ENCODE peak calls at places on chromosomes 4 and X, in five cellular contexts. I, Y, S, J and C are unnamed samples.
A peak's percentile ranks its signal among the peaks of the same experiment; 100 is the strongest.

GRCh38 chr4:77819409-77819835 is 254 bp upstream of the CNOT6L start:
- DNase-seq in Y (peak; percentile 77), I (no peak), S (no peak), J (no peak), C (no peak)

GRCh38 chrX:86946569-86946968 is 571.0 kb upstream of the KLHL4 start:
- DNase-seq in S (peak; percentile 24), I (no peak), Y (no peak), J (no peak), C (peak; percentile 2)

GRCh38 chr4:98802673-98803286 is 126.2 kb downstream of the EIF4E start:
- DNase-seq in J (no peak), I (no peak), Y (no peak), S (peak; percentile 8), C (no peak)

GRCh38 chrX:135632353-135632752 is 81.1 kb upstream of the CT45A1 start:
- DNase-seq in Y (no peak), I (no peak), J (no peak), S (no peak), C (no peak)

GRCh38 chr4:95129708-95130343 is 372.1 kb downstream of the BMPR1B start:
- DNase-seq in Y (no peak), S (peak; percentile 99), I (no peak), J (peak; percentile 14), C (peak; percentile 26)

GRCh38 chrX:53666171-53666570 is 20.3 kb downstream of the HUWE1 start:
- DNase-seq in S (no peak), I (no peak), J (no peak), Y (no peak), C (no peak)

GRCh38 chr4:121457278-121457875 is 76.6 kb upstream of the QRFPR start:
- DNase-seq in S (no peak), J (no peak), I (no peak), Y (no peak), C (no peak)

GRCh38 chrX:121000589-121000988 is 15.0 kb upstream of the CT47A1 start:
- DNase-seq in J (no peak), I (no peak), S (no peak), Y (no peak), C (no peak)

GRCh38 chr4:162849922-162850321 is 316.8 kb downstream of the NAF1 start:
- DNase-seq in I (no peak), S (no peak), J (no peak), Y (no peak), C (no peak)

GRCh38 chr4:173413043-173413442 is 14.1 kb upstream of the SCRG1 start:
- DNase-seq in Y (no peak), I (no peak), J (no peak), S (peak; percentile 57), C (peak; percentile 53)

GRCh38 chr4:17128268-17128667 is 229.8 kb upstream of the LDB2 start:
- DNase-seq in J (no peak), Y (no peak), S (peak; percentile 44), I (no peak), C (no peak)

GRCh38 chrX:49995021-49995731 is 72.8 kb downstream of the CLCN5 start:
- DNase-seq in J (no peak), Y (no peak), S (peak; percentile 77), I (no peak), C (no peak)

GRCh38 chrX:141641138-141641537 is 51.6 kb downstream of the SPANXA2 start:
- DNase-seq in S (no peak), J (no peak), Y (no peak), I (no peak), C (no peak)

GRCh38 chr4:128573781-128574508 is 235.6 kb upstream of the JADE1 start:
- DNase-seq in J (no peak), I (no peak), S (peak; percentile 91), Y (no peak), C (no peak)

GRCh38 chr4:153519677-153520076 is 53.5 kb downstream of the TMEM131L start:
- DNase-seq in I (no peak), Y (no peak), J (no peak), S (no peak), C (no peak)

DNA sequence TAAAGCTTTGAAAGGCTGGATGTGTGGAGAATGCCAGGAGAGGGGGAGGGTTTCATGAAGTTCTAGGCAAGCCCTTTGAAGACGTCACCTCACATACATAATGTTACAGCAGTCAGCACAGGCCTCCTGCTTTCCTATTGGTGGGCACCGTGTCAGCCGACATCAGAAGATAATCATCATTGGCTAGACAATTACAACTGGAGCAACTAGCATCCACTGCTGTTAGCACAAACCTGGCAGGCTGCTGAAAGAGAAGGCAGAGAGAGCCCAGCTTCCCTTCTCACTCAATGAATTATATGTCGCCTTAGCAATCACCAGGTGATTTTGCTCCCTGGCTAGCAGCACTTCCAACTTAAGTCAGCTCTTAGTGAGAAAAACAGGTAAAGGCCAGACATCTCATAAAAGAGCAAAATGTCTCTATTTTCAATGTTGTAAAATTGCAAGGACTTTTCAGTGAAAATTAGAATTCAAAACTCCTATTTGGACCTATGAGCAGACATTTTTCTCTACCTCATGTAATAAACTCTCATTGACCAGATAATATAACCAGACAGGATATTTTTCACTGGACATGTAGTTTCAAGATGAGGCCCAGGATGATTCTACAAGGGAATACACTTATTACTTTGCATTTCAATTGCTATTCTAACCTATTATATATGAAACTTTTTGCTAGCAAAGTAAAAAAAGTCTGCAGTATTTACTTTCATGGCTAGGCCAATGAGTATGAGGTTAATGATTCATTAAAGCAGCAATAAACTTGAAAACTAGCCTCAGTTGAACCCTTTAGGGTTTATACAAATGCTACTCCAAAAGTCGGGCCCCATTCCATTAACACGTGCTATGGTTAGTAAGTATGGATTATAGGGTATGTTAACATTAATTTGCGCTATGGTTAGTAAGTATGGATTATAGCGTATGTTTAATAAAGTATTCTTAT is 4.3 kb downstream of the ELOVL6 start:
- DNase-seq in S (peak; percentile 97), Y (peak; percentile 70), J (peak; percentile 74), I (peak; percentile 60), C (peak; percentile 81)
- H3K4me1 ChIP-seq in S (no peaks in the 10 kb centered on the region), Y (no peaks in the 10 kb centered on the region), J (no peaks in the 10 kb centered on the region), I (peaks cover 8% of the 10 kb centered on the region), C (peaks cover 12% of the 10 kb centered on the region)

GRCh38 chr4:5710065-5710961 is 688 bp upstream of the EVC start:
- DNase-seq in Y (no peak), S (peak; percentile 18), J (no peak), I (no peak), C (no peak)

GRCh38 chr4:5712517-5712916 is 1.5 kb downstream of the EVC start:
- DNase-seq in J (no peak), Y (no peak), S (peak; percentile 81), I (no peak), C (no peak)

GRCh38 chr4:5710962-5711478 is at the start of gene EVC:
- DNase-seq in I (peak; percentile 85), S (peak; percentile 74), J (peak; percentile 88), Y (peak; percentile 74), C (peak; percentile 80)

GRCh38 chr4:5712931-5713330 is 1.9 kb downstream of the EVC start:
- DNase-seq in Y (no peak), S (no peak), J (no peak), I (no peak), C (no peak)

GRCh38 chr4:5711479-5712184 is 631 bp downstream of the EVC start:
- DNase-seq in S (peak; percentile 51), J (peak; percentile 30), Y (no peak), I (peak; percentile 65), C (peak; percentile 20)
- H3K27ac ChIP-seq in S (peak overlapping the region; percentile 90), J (peak overlapping the region; percentile 90), Y (no peak overlapping the region), I (no peak overlapping the region), C (no peak overlapping the region)

GRCh38 chrX:30881797-30882196 is 7.3 kb downstream of the TAB3 start:
- DNase-seq in I (no peak), S (no peak), Y (no peak), J (no peak), C (no peak)
- TF ChIP-seq POLR2A in I (no peak), S (no peak), Y (no peak), J (no peak), C (no peak)

GRCh38 chr4:7859350-7859749 is 80.3 kb downstream of the AFAP1 start:
- DNase-seq in S (no peak), I (no peak), Y (no peak), J (no peak), C (no peak)
- H3K4me1 ChIP-seq in S (peaks cover 45% of the 10 kb centered on the region), I (peaks cover 5% of the 10 kb centered on the region), Y (no peaks in the 10 kb centered on the region), J (no peaks in the 10 kb centered on the region), C (no peaks in the 10 kb centered on the region)